ENCODE peak calls at places on chromosomes 11 and 22, in nine cellular contexts. G is tibial artery, U is ovary, Y is MG63, J is testis, L is right lobe of liver, P is lower lobe of right lung, D is mesenchymal stem cell, Z is DND-41. I is an unnamed sample.

GRCh38 chr11:114296190-114296978 is at the start of gene NNMT:
- DNase-seq in U (peak; percentile 68), P (peak; percentile 63), Z (no peak), D (peak; percentile 99), L (peak; percentile 87), J (peak; percentile 38), G (peak; percentile 92), Y (peak; percentile 94), I (no peak)

GRCh38 chr11:46948378-46949131 is 12.0 kb downstream of the CSTPP1 start:
- DNase-seq in D (peak; percentile 92), U (no peak), G (no peak), P (no peak), Z (no peak), J (no peak), L (no peak), Y (no peak), I (no peak)

GRCh38 chr22:27489265-27489675 is 312.3 kb downstream of the MN1 start:
- DNase-seq in U (no peak), G (no peak), Z (no peak), Y (peak; percentile 59), J (no peak), L (peak; percentile 81), P (no peak), D (peak; percentile 37), I (no peak)

GRCh38 chr11:729492-730074 is 17.7 kb upstream of the TALDO1 start:
- DNase-seq in L (peak; percentile 58), U (no peak), Z (no peak), P (peak; percentile 47), Y (no peak), G (no peak), D (no peak), J (peak; percentile 54), I (no peak)

GRCh38 chr11:117022526-117022925 is 75.7 kb downstream of the SIK3 start:
- DNase-seq in U (no peak), Y (no peak), D (no peak), L (no peak), G (no peak), P (no peak), J (no peak), Z (no peak), I (no peak)

GRCh38 chr22:33864723-33865130 is 55.5 kb downstream of the LARGE1 start:
- DNase-seq in Z (no peak), J (peak; percentile 25), L (no peak), D (peak; percentile 75), G (no peak), U (peak; percentile 49), Y (no peak), P (no peak), I (no peak)

GRCh38 chr22:42614312-42615091 is at the start of gene POLDIP3:
- DNase-seq in Y (peak; percentile 97), P (peak; percentile 99), G (peak; percentile 99), D (peak; percentile 98), U (peak; percentile 99), J (peak; percentile 100), L (peak; percentile 99), Z (peak; percentile 98), I (peak; percentile 98)

GRCh38 chr22:23225724-23226496 is 45.6 kb downstream of the BCR start:
- DNase-seq in P (peak; percentile 77), Y (peak; percentile 97), D (no peak), J (no peak), L (no peak), U (no peak), G (peak; percentile 91), Z (peak; percentile 77), I (no peak)

GRCh38 chr22:17269224-17269606 is 50.0 kb upstream of the ADA2 start:
- DNase-seq in Y (no peak), P (no peak), L (no peak), G (no peak), D (no peak), J (no peak), Z (no peak), U (no peak), I (no peak)

DNA sequence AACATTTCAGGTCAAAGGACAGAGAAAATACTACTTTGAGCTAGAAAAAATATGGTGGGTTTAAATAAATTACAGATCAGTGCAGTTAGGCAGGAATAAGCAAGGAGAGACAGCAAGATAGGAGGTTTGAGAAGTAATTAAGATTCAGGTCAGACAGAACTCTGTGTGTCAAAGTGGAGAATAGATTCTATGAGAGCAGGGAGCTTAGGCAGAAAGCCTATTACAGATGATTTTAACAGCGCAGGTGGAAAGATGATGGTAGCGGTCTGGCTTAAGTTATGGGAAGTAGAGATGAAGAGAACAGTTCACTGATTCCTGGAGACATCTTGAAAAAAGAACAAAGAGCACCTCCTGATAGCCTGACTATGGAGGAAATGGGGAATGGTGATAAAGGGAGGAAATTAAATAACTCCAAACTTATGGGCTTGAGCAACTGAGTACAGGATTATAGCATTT is 106.0 kb downstream of the APIP start:
- DNase-seq in J (no peak), D (no peak), U (no peak), Z (no peak), Y (no peak), G (no peak), P (no peak), L (no peak), I (no peak)
- H3K9me3 ChIP-seq in J (no peaks in the 10 kb centered on the region), D (peaks cover 15% of the 10 kb centered on the region), U (no peaks in the 10 kb centered on the region), Z (no peaks in the 10 kb centered on the region), Y (peaks cover 9% of the 10 kb centered on the region), G (no peaks in the 10 kb centered on the region), P (peaks cover 6% of the 10 kb centered on the region), L (no peaks in the 10 kb centered on the region), I (peaks cover 2% of the 10 kb centered on the region)

GRCh38 chr11:134045799-134046635 is 22.9 kb upstream of the JAM3 start:
- DNase-seq in Y (peak; percentile 28), Z (no peak), L (peak; percentile 49), U (no peak), J (peak; percentile 49), P (no peak), D (peak; percentile 21), G (peak; percentile 76), I (no peak)

GRCh38 chr11:134049303-134049702 is 19.6 kb upstream of the JAM3 start:
- DNase-seq in J (peak; percentile 45), P (no peak), D (no peak), L (peak; percentile 32), Z (no peak), G (no peak), U (no peak), Y (no peak), I (no peak)

GRCh38 chr11:134046681-134047449 is 22.0 kb upstream of the JAM3 start:
- DNase-seq in Z (no peak), G (peak; percentile 60), Y (no peak), P (no peak), L (peak; percentile 23), U (no peak), D (no peak), J (no peak), I (no peak)

GRCh38 chr11:134047586-134047999 is 21.3 kb upstream of the JAM3 start:
- DNase-seq in Z (no peak), L (peak; percentile 37), P (no peak), U (peak; percentile 93), G (peak; percentile 98), D (peak; percentile 85), J (peak; percentile 67), Y (peak; percentile 91), I (no peak)

DNA sequence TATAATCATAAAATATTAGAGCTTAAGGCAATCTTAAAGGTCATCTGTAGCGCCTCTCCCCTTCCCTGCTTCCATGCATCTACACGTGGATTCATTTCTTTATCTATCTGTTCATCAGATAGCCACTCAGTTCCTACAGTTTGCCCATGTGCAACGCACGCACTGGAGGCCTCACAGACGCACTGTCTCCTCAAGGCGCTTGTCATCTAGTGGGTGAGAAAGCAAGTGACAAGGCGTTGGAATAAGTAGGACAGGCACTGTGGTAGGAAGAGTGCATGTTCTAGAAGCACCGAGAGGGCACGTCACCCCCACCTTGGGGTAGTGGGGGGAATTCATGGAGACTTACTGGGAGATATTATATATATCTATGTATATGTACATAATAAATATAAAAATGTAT is 20.8 kb upstream of the JAM3 start:
- DNase-seq in J (no peak), L (no peak), P (no peak), G (no peak), Y (no peak), U (no peak), Z (no peak), D (no peak), I (no peak)
- H3K9me3 ChIP-seq in J (no peaks in the 10 kb centered on the region), L (no peaks in the 10 kb centered on the region), P (no peaks in the 10 kb centered on the region), G (no peaks in the 10 kb centered on the region), Y (no peaks in the 10 kb centered on the region), U (no peaks in the 10 kb centered on the region), Z (no peaks in the 10 kb centered on the region), D (no peaks in the 10 kb centered on the region), I (no peaks in the 10 kb centered on the region)

GRCh38 chr22:47588583-47588970 is 826.1 kb downstream of the TBC1D22A start:
- DNase-seq in Z (no peak), P (no peak), Y (no peak), L (no peak), J (no peak), D (no peak), G (peak; percentile 43), U (no peak), I (no peak)

GRCh38 chr22:47586946-47587345 is 824.5 kb downstream of the TBC1D22A start:
- DNase-seq in U (no peak), J (no peak), P (no peak), G (peak; percentile 35), L (no peak), Y (no peak), Z (no peak), D (no peak), I (no peak)

GRCh38 chr22:47589271-47590250 is 827.1 kb downstream of the TBC1D22A start:
- DNase-seq in G (peak; percentile 49), Y (no peak), J (no peak), U (no peak), Z (no peak), P (no peak), D (no peak), L (peak; percentile 34), I (no peak)

GRCh38 chr22:47587361-47587760 is 824.9 kb downstream of the TBC1D22A start:
- DNase-seq in J (no peak), Z (no peak), Y (no peak), P (no peak), G (peak; percentile 33), U (no peak), L (peak; percentile 18), D (no peak), I (no peak)

GRCh38 chr22:47587861-47588582 is 825.6 kb downstream of the TBC1D22A start:
- DNase-seq in G (peak; percentile 35), J (no peak), Y (no peak), L (peak; percentile 25), D (no peak), Z (no peak), P (no peak), U (no peak), I (no peak)
- H3K9me3 ChIP-seq in G (no peaks in the 10 kb centered on the region), J (no peaks in the 10 kb centered on the region), Y (peaks cover 5% of the 10 kb centered on the region), L (no peaks in the 10 kb centered on the region), D (peaks cover 21% of the 10 kb centered on the region), Z (peaks cover 18% of the 10 kb centered on the region), P (peaks cover 13% of the 10 kb centered on the region), U (no peaks in the 10 kb centered on the region), I (no peaks in the 10 kb centered on the region)

DNA sequence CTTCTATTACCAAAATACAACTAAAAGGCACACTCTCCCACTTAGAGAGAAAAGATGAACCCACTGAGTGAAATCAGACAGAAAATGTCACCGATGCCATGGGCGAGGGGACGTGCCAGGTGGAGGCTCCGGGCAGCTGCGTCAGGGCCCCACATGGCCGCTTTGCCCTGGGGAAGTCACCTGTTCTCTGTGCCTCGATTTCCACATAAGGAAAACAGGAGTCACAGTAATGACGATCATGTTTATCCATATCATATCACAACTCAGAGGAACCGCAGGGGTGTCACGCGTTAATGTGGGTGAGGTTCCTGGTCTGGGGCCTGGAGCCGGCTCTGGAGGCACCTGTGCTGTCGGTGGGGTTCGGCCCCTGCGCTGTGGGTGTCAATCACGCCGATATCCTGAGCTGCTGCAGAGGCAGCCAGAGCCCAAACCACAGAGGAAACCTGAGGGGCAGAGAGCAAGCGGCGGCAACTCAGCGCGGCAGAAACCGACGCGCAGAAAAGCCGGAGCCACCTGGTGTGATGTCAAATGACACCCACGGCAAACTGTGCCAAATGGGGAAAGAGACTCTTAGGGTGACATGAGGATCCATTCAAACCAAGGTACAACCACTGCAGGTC is 243.7 kb downstream of the BRD1 start:
- DNase-seq in U (no peak), P (no peak), Y (no peak), D (no peak), J (no peak), G (peak; percentile 27), L (no peak), Z (no peak), I (no peak)
- H3K9me3 ChIP-seq in U (no peaks in the 10 kb centered on the region), P (peaks cover 5% of the 10 kb centered on the region), Y (no peaks in the 10 kb centered on the region), D (peaks cover 13% of the 10 kb centered on the region), J (no peaks in the 10 kb centered on the region), G (no peaks in the 10 kb centered on the region), L (peaks cover 4% of the 10 kb centered on the region), Z (peaks cover 6% of the 10 kb centered on the region), I (no peaks in the 10 kb centered on the region)